ENCODE peak calls at places on chromosomes 13 and 19, in five cellular contexts. V is neural crest cell; D is T-helper 1 cell; C is stimulated activated CD4-positive, alpha-beta T cell treated with anti-CD3 and anti-CD28 coated beads, Interleukin-1b, Interleukin-23, amount 100 ng/mL, for 24 hours; O is activated T-helper 9 cell treated with anti-CD3 and anti-CD28 coated beads, Interleukin-2, amount 50 U/mL, for 16 hours. N is an unnamed sample.

GRCh38 chr19:34808566-34808965 is 35.6 kb upstream of the ZNF599 start:
- DNase-seq in D (no peak), V (no peak), O (no peak), C (no peak), N (no peak)

GRCh38 chr13:35474551-35474950 is 1.9 kb downstream of the MAB21L1 start:
- DNase-seq in D (no peak), C (no peak), V (no peak), O (no peak), N (no peak)

GRCh38 chr13:73803997-73804396 is 330.2 kb downstream of the KLF12 start:
- DNase-seq in O (no peak), D (no peak), V (no peak), C (no peak), N (no peak)

GRCh38 chr19:38718747-38719543 is 25.3 kb downstream of the CAPN12 start:
- DNase-seq in D (no peak), C (no peak), O (no peak), V (no peak), N (no peak)

GRCh38 chr13:48446454-48446853 is 33.5 kb upstream of the LPAR6 start:
- DNase-seq in C (no peak), V (no peak), O (no peak), D (no peak), N (no peak)

GRCh38 chr19:35596366-35596999 is 10.5 kb downstream of the PMIS2 start:
- DNase-seq in O (no peak), V (no peak), D (no peak), C (no peak), N (peak)

GRCh38 chr13:95660981-95661581 is 15.9 kb upstream of the DNAJC3 start:
- DNase-seq in C (no peak), V (no peak), D (peak), O (no peak), N (no peak)

GRCh38 chr19:8342684-8343482 is at the start of gene KANK3:
- DNase-seq in C (peak), O (peak), D (peak), V (peak), N (peak)

GRCh38 chr19:56245062-56245740 is 27.3 kb upstream of the EDDM13 start:
- DNase-seq in O (no peak), V (no peak), C (no peak), D (no peak), N (no peak)

GRCh38 chr19:5046339-5047039 is 77.6 kb downstream of the KDM4B start:
- DNase-seq in C (no peak), D (no peak), O (no peak), V (no peak), N (no peak)

GRCh38 chr19:28669804-28670203 is 543.1 kb downstream of the UQCRFS1 start:
- DNase-seq in O (no peak), V (no peak), C (no peak), D (no peak), N (no peak)

GRCh38 chr13:109243311-109243951 is 543.0 kb downstream of the IRS2 start:
- DNase-seq in C (no peak), D (no peak), O (no peak), V (no peak), N (no peak)

GRCh38 chr13:99978781-99979452 is 2.7 kb upstream of the ZIC2 start:
- DNase-seq in D (no peak), O (no peak), C (no peak), V (no peak), N (no peak)

GRCh38 chr13:19062019-19062646 is 119.5 kb downstream of the TUBA3C start:
- DNase-seq in V (no peak), C (no peak), O (no peak), D (no peak), N (no peak)

GRCh38 chr13:24141333-24141910 is 19.1 kb upstream of the SPATA13 start:
- DNase-seq in O (no peak), C (no peak), V (no peak), D (no peak), N (no peak)

GRCh38 chr19:46881092-46881491 is 20.3 kb downstream of the ARHGAP35 start:
- DNase-seq in O (no peak), V (no peak), C (no peak), D (no peak), N (no peak)

GRCh38 chr19:472005-472858 is 11.4 kb upstream of the SHC2 start:
- DNase-seq in D (no peak), O (no peak), C (no peak), V (no peak), N (no peak)

GRCh38 chr13:88031980-88032562 is 360.9 kb downstream of the SLITRK5 start:
- DNase-seq in C (no peak), V (no peak), O (no peak), D (no peak), N (no peak)

GRCh38 chr13:50171585-50172282 is 156.5 kb downstream of the KCNRG start:
- DNase-seq in D (no peak), V (no peak), O (no peak), C (no peak), N (no peak)

GRCh38 chr13:73938375-73939070 is 195.7 kb downstream of the KLF12 start:
- DNase-seq in O (no peak), C (no peak), D (no peak), V (no peak), N (no peak)

GRCh38 chr13:67880916-67881315 is 650.8 kb upstream of the PCDH9 start:
- DNase-seq in O (no peak), C (no peak), D (no peak), V (no peak), N (no peak)

GRCh38 chr19:2627319-2627829 is 75.1 kb downstream of the GNG7 start:
- DNase-seq in D (no peak), V (no peak), C (no peak), O (peak), N (no peak)

GRCh38 chr19:44857837-44858236 is 11.7 kb downstream of the NECTIN2 start:
- DNase-seq in D (no peak), V (no peak), O (no peak), C (no peak), N (no peak)

GRCh38 chr13:99103536-99103935 is 97.1 kb upstream of the UBAC2 start:
- DNase-seq in O (no peak), D (no peak), C (no peak), V (no peak), N (no peak)

GRCh38 chr19:16587031-16588023 is 15.1 kb upstream of the SLC35E1 start:
- DNase-seq in D (peak), V (no peak), O (peak), C (no peak), N (no peak)

GRCh38 chr19:28485300-28485699 is 727.7 kb downstream of the UQCRFS1 start:
- DNase-seq in V (no peak), D (no peak), C (no peak), O (no peak), N (no peak)

GRCh38 chr19:51063664-51064063 is 1.2 kb downstream of the KLK13 start:
- DNase-seq in O (no peak), V (no peak), D (no peak), C (no peak), N (no peak)

GRCh38 chr19:14442904-14443631 is 10.0 kb downstream of the PKN1 start:
- DNase-seq in C (no peak), D (no peak), V (no peak), O (no peak), N (no peak)

GRCh38 chr13:22108283-22108897 is 437.5 kb downstream of the FGF9 start:
- DNase-seq in V (no peak), D (no peak), O (no peak), C (no peak), N (no peak)

GRCh38 chr19:31478241-31478640 is 129.0 kb upstream of the TSHZ3 start:
- DNase-seq in O (no peak), V (no peak), D (no peak), C (no peak), N (no peak)

GRCh38 chr19:6238256-6238642 is 41.5 kb downstream of the MLLT1 start:
- DNase-seq in V (no peak), O (no peak), C (no peak), D (no peak), N (no peak)

GRCh38 chr13:43300817-43301216 is 277.4 kb downstream of the DNAJC15 start:
- DNase-seq in O (no peak), D (no peak), C (no peak), V (no peak), N (no peak)

GRCh38 chr19:10419646-10420443 is 493 bp upstream of the PDE4A start:
- DNase-seq in O (no peak), D (no peak), V (no peak), C (no peak), N (peak)

GRCh38 chr19:8244442-8244841 is 35.3 kb downstream of the CERS4 start:
- DNase-seq in D (no peak), O (no peak), C (no peak), V (no peak), N (no peak)

GRCh38 chr19:45901432-45901903 is 945 bp downstream of the MYPOP start:
- DNase-seq in D (no peak), O (no peak), V (no peak), C (no peak), N (no peak)

GRCh38 chr13:24458736-24459135 is 53.8 kb downstream of the PARP4 start:
- DNase-seq in D (no peak), C (no peak), O (no peak), V (no peak), N (no peak)

GRCh38 chr19:43662487-43662886 is 7.5 kb downstream of the PLAUR start:
- DNase-seq in D (no peak), O (no peak), V (no peak), C (no peak), N (no peak)

GRCh38 chr19:46503848-46504453 is 8.3 kb upstream of the PNMA8B start:
- DNase-seq in C (no peak), O (no peak), D (no peak), V (no peak), N (no peak)

N was measured in iPS DF 19.7.